ENCODE peak calls at places on chromosomes 1 and 21, in five cellular contexts. C is mucosa of descending colon, S is fibroblast of mammary gland, A is heart left ventricle, D is pancreas. I is an unnamed sample.

GRCh38 chr1:153565529-153566374 is at the start of gene S100A2:
- DNase-seq in C (peak), S (peak), A (peak), D (no peak), I (peak)

GRCh38 chr1:64122588-64122987 is 80.8 kb upstream of the UBE2U start:
- DNase-seq in C (no peak), S (peak), A (no peak), D (no peak), I (peak)

GRCh38 chr1:152880316-152880715 is 2.2 kb downstream of the SMCP start:
- DNase-seq in C (no peak), S (no peak), A (no peak), D (no peak), I (no peak)

GRCh38 chr21:32055305-32055704 is 182.5 kb downstream of the HUNK start:
- DNase-seq in C (no peak), S (no peak), A (no peak), D (no peak), I (no peak)

GRCh38 chr1:41440321-41441090 is 44.0 kb downstream of the EDN2 start:
- DNase-seq in C (no peak), S (peak), A (no peak), D (no peak), I (peak)

GRCh38 chr1:230403442-230403841 is 22.7 kb downstream of the PGBD5 start:
- DNase-seq in C (no peak), S (no peak), A (no peak), D (no peak), I (no peak)

GRCh38 chr1:90045853-90046563 is 51.1 kb downstream of the ZNF326 start:
- DNase-seq in C (no peak), S (peak), A (no peak), D (no peak), I (peak)

GRCh38 chr1:154419620-154420020 is 14.5 kb downstream of the IL6R start:
- DNase-seq in C (peak), S (peak), A (peak), D (peak), I (peak)

GRCh38 chr1:2833454-2834145 is 32.1 kb upstream of the TTC34 start:
- DNase-seq in C (peak), S (no peak), A (no peak), D (no peak), I (no peak)

GRCh38 chr21:31476551-31477120 is 132.6 kb upstream of the TIAM1 start:
- DNase-seq in C (no peak), S (peak), A (no peak), D (no peak), I (no peak)

GRCh38 chr1:115426271-115426771 is 88.3 kb upstream of the NGF start:
- DNase-seq in C (peak), S (peak), A (peak), D (peak), I (peak)

GRCh38 chr1:12177999-12178441 is 11.2 kb downstream of the TNFRSF1B start:
- DNase-seq in C (peak), S (peak), A (peak), D (peak), I (peak)

GRCh38 chr1:84959294-84959693 is 37.6 kb downstream of the MCOLN2 start:
- DNase-seq in C (no peak), S (no peak), A (no peak), D (no peak), I (no peak)

GRCh38 chr21:44432841-44433790 is 22.2 kb upstream of the LRRC3 start:
- DNase-seq in C (no peak), S (no peak), A (no peak), D (no peak), I (no peak)

GRCh38 chr1:170010443-170010842 is 64.1 kb downstream of the KIFAP3 start:
- DNase-seq in C (no peak), S (peak), A (peak), D (no peak), I (peak)

DNA sequence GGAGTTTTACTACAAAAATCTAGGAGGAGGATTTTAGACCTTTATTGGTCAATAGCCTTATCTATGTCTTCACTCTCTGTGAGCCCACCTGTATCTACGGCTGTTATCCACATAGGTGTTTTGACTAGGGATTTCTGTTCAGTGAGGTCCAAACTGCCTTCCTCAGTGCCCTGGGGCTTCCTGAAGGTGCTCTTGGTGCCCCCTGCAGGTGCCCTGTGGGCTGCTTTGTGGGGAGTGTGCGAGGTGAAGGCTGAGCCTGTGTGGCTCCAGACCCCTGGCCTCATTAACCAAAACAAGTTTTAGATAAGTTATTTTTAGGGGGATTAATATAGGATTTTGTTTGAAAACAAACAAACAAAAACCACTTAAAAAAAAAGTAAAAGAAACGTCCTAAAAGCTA is 122.5 kb downstream of the KIF26B start:
- DNase-seq in C (no peak), S (no peak), A (no peak), D (no peak), I (no peak)
- TF ChIP-seq CTCF in C (no peak), S (peak), A (no peak), D (no peak), I (no peak)

DNA sequence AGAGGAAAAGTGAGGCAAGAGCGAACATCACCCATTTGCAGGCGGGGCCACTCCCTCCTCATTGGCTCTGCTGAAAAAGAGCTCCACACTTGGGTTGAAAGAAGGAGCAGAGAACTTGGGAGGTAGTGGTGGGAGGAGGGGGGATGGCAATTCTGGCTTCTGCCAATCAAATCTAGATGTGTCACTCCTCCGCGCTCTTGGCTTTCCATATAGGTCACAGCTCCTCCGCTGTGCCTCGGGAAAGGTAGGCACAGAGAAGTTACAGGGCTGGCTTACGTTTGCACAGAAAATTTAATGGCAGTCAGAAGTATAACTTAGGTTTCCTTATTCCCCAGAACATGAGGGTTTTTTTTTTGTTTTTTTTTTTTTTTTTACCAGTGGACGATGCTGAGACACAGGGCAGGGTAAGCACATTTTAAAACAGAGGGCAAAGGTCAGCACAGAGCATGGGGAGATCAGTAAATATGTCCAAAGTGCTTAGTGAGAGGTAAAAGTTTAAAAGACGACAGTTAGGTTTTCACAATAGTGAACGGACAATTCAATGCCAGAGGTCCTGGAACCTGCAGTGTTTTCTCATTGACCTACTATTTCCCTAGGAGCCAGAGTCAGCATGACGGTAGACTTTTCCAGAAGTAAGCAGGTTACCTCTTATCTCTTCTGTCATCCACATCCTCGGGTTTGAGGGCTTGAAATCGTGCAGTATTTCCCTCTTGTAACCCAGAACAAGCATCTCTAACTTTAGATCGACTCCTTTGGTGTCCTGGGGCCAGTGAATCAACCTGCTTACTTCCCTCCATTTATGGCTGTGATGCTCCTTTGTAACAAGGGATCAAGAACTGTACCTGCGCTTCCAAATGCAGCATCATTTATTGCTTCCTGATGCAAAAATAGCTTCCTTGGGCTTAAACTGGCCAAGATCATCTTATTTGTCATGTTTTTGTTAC is 258.9 kb upstream of the PROX1 start:
- DNase-seq in C (no peak), S (no peak), A (no peak), D (no peak), I (no peak)
- TF ChIP-seq CTCF in C (no peak), S (no peak), A (no peak), D (no peak), I (no peak)

GRCh38 chr1:202158810-202159533 is 1.4 kb downstream of the PTPN7 start:
- DNase-seq in C (no peak), S (no peak), A (no peak), D (no peak), I (no peak)
- TF ChIP-seq CTCF in C (no peak), S (no peak), A (no peak), D (no peak), I (no peak)

GRCh38 chr1:205698921-205699320 is 18.6 kb upstream of the SLC45A3 start:
- DNase-seq in C (no peak), S (no peak), A (no peak), D (no peak), I (no peak)
- TF ChIP-seq CTCF in C (no peak), S (no peak), A (no peak), D (no peak), I (no peak)

GRCh38 chr1:233005703-233006102 is 55.3 kb downstream of the NTPCR start:
- DNase-seq in C (no peak), S (peak), A (no peak), D (no peak), I (peak)
- TF ChIP-seq CTCF in C (no peak), S (no peak), A (no peak), D (no peak), I (no peak)

GRCh38 chr21:34034369-34035014 is 38.9 kb upstream of the MRPS6 start:
- DNase-seq in C (no peak), S (no peak), A (no peak), D (no peak), I (peak)
- TF ChIP-seq CTCF in C (no peak), S (peak), A (no peak), D (no peak), I (no peak)

I was measured in foreskin fibroblast.